ENCODE peak calls at places on chromosomes 16 and 17, in six cellular contexts. One of them, this sample, is unnamed.

GRCh38 chr17:65850486-65850885 is 289.0 kb upstream of the AXIN2 start:
- DNase-seq in sigmoid colon: no peak
- DNase-seq in transverse colon: no peak
- DNase-seq in tibial nerve: no peak
- DNase-seq in K562: no peak
- DNase-seq in ovary: no peak
- DNase-seq in this sample: no peak

GRCh38 chr17:4604111-4604644 is 19.8 kb downstream of the SMTNL2 start:
- DNase-seq in sigmoid colon: peak
- DNase-seq in transverse colon: no peak
- DNase-seq in tibial nerve: no peak
- DNase-seq in K562: no peak
- DNase-seq in ovary: peak
- DNase-seq in this sample: no peak

GRCh38 chr17:1438593-1439083 is 17.4 kb downstream of the CRK start:
- DNase-seq in sigmoid colon: no peak
- DNase-seq in transverse colon: no peak
- DNase-seq in tibial nerve: no peak
- DNase-seq in K562: no peak
- DNase-seq in ovary: no peak
- DNase-seq in this sample: peak

GRCh38 chr16:3431779-3432219 is 11.5 kb downstream of the ZNF597 start:
- DNase-seq in sigmoid colon: peak
- DNase-seq in transverse colon: peak
- DNase-seq in tibial nerve: peak
- DNase-seq in K562: peak
- DNase-seq in ovary: peak
- DNase-seq in this sample: peak

GRCh38 chr16:54928421-54929089 is 2.1 kb upstream of the IRX5 start:
- DNase-seq in sigmoid colon: no peak
- DNase-seq in transverse colon: no peak
- DNase-seq in tibial nerve: no peak
- DNase-seq in K562: peak
- DNase-seq in ovary: peak
- DNase-seq in this sample: peak

GRCh38 chr16:2752850-2753522 is 548 bp downstream of the SRRM2 start:
- DNase-seq in sigmoid colon: peak
- DNase-seq in transverse colon: peak
- DNase-seq in tibial nerve: peak
- DNase-seq in K562: peak
- DNase-seq in ovary: peak
- DNase-seq in this sample: peak

GRCh38 chr17:63550816-63551639 is 751 bp downstream of the DCAF7 start:
- DNase-seq in sigmoid colon: no peak
- DNase-seq in transverse colon: peak
- DNase-seq in tibial nerve: no peak
- DNase-seq in K562: peak
- DNase-seq in ovary: no peak
- DNase-seq in this sample: no peak

GRCh38 chr16:28609631-28610594 is at the start of gene SULT1A1:
- DNase-seq in sigmoid colon: peak
- DNase-seq in transverse colon: peak
- DNase-seq in tibial nerve: peak
- DNase-seq in K562: peak
- DNase-seq in ovary: no peak
- DNase-seq in this sample: peak

GRCh38 chr17:149897-150575 is 12.7 kb downstream of the SCGB1C2 start:
- DNase-seq in sigmoid colon: peak
- DNase-seq in transverse colon: no peak
- DNase-seq in tibial nerve: no peak
- DNase-seq in K562: peak
- DNase-seq in ovary: peak
- DNase-seq in this sample: peak

GRCh38 chr17:28326114-28326513 is 7.1 kb downstream of the TMEM97 start:
- DNase-seq in sigmoid colon: peak
- DNase-seq in transverse colon: peak
- DNase-seq in tibial nerve: no peak
- DNase-seq in K562: no peak
- DNase-seq in ovary: no peak
- DNase-seq in this sample: no peak

GRCh38 chr17:66848496-66848895 is 13.6 kb downstream of the CACNG5 start:
- DNase-seq in sigmoid colon: no peak
- DNase-seq in transverse colon: no peak
- DNase-seq in tibial nerve: no peak
- DNase-seq in K562: no peak
- DNase-seq in ovary: no peak
- DNase-seq in this sample: no peak

GRCh38 chr16:979859-980594 is 1.5 kb upstream of the SOX8 start:
- DNase-seq in sigmoid colon: no peak
- DNase-seq in transverse colon: no peak
- DNase-seq in tibial nerve: no peak
- DNase-seq in K562: no peak
- DNase-seq in ovary: no peak
- DNase-seq in this sample: no peak

GRCh38 chr17:62161405-62162148 is 96.5 kb upstream of the MED13 start:
- DNase-seq in sigmoid colon: no peak
- DNase-seq in transverse colon: no peak
- DNase-seq in tibial nerve: no peak
- DNase-seq in K562: no peak
- DNase-seq in ovary: no peak
- DNase-seq in this sample: no peak

GRCh38 chr17:76727745-76728456 is 1.3 kb downstream of the METTL23 start:
- DNase-seq in sigmoid colon: peak
- DNase-seq in transverse colon: peak
- DNase-seq in tibial nerve: no peak
- DNase-seq in K562: no peak
- DNase-seq in ovary: no peak
- DNase-seq in this sample: no peak

GRCh38 chr17:9381068-9381467 is 194.6 kb downstream of the STX8 start:
- DNase-seq in sigmoid colon: no peak
- DNase-seq in transverse colon: no peak
- DNase-seq in tibial nerve: no peak
- DNase-seq in K562: no peak
- DNase-seq in ovary: no peak
- DNase-seq in this sample: no peak

GRCh38 chr17:50935201-50936124 is 69.3 kb upstream of the TOB1 start:
- DNase-seq in sigmoid colon: peak
- DNase-seq in transverse colon: peak
- DNase-seq in tibial nerve: peak
- DNase-seq in K562: no peak
- DNase-seq in ovary: no peak
- DNase-seq in this sample: peak

GRCh38 chr16:1532771-1533170 is 695 bp upstream of the TMEM204 start:
- DNase-seq in sigmoid colon: no peak
- DNase-seq in transverse colon: no peak
- DNase-seq in tibial nerve: no peak
- DNase-seq in K562: no peak
- DNase-seq in ovary: no peak
- DNase-seq in this sample: peak

GRCh38 chr17:12180644-12181261 is 160.1 kb downstream of the MAP2K4 start:
- DNase-seq in sigmoid colon: no peak
- DNase-seq in transverse colon: peak
- DNase-seq in tibial nerve: peak
- DNase-seq in K562: peak
- DNase-seq in ovary: peak
- DNase-seq in this sample: no peak

GRCh38 chr17:57849874-57850754 is at the start of gene MRPS23:
- DNase-seq in sigmoid colon: peak
- DNase-seq in transverse colon: peak
- DNase-seq in tibial nerve: peak
- DNase-seq in K562: peak
- DNase-seq in ovary: peak
- DNase-seq in this sample: peak
- TF ChIP-seq EP300 in sigmoid colon: no peak
- TF ChIP-seq EP300 in transverse colon: no peak
- TF ChIP-seq EP300 in tibial nerve: peak
- TF ChIP-seq EP300 in K562: peak
- TF ChIP-seq EP300 in ovary: no peak
- TF ChIP-seq EP300 in this sample: no peak

DNA sequence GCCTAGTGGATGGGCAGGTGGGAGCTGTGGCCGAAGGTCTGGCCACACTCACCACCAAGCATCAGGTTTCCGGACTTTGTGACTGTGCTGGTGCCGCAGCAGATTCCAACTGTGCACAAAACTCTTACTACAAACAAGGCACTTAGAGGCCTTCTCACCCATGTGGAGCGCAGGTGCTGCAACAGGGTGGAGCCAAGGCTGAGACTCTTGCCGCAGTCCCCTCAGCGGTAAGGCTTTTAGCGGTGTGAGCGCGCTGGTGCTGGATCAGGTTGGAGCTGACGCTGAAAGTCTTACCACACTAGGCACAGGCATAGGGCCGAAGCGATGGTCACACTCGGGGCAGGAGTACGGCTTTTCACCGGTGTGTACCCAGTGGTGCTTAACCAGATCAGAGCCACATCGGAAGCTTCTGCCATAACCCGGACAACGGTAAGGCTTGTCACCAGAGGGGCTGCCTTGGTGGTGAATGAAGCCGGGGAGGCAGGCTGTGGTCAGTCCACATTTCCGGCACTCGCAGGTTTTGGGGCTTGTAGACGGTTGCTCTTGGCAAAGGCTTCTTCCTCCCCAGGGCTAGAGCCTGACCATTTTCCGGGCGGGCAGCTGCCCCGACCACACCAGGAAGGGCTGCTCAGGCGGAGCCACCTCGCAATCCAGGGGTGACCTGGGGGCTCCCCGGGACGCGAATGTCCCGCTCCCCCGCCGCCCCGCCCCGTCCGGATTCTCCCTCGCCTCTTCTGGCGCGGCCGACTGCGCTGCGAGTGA is 1.0 kb upstream of the ARMC5 start:
- DNase-seq in sigmoid colon: peak
- DNase-seq in transverse colon: peak
- DNase-seq in tibial nerve: no peak
- DNase-seq in K562: peak
- DNase-seq in ovary: peak
- DNase-seq in this sample: peak
- TF ChIP-seq EP300 in sigmoid colon: no peak
- TF ChIP-seq EP300 in transverse colon: no peak
- TF ChIP-seq EP300 in tibial nerve: no peak
- TF ChIP-seq EP300 in K562: no peak
- TF ChIP-seq EP300 in ovary: no peak
- TF ChIP-seq EP300 in this sample: no peak

GRCh38 chr16:86364653-86365380 is 145.5 kb upstream of the FOXF1 start:
- DNase-seq in sigmoid colon: peak
- DNase-seq in transverse colon: no peak
- DNase-seq in tibial nerve: no peak
- DNase-seq in K562: no peak
- DNase-seq in ovary: no peak
- DNase-seq in this sample: no peak

GRCh38 chr16:86363836-86364618 is 146.3 kb upstream of the FOXF1 start:
- DNase-seq in sigmoid colon: peak
- DNase-seq in transverse colon: peak
- DNase-seq in tibial nerve: no peak
- DNase-seq in K562: no peak
- DNase-seq in ovary: no peak
- DNase-seq in this sample: no peak

GRCh38 chr16:86365513-86366040 is 144.8 kb upstream of the FOXF1 start:
- DNase-seq in sigmoid colon: peak
- DNase-seq in transverse colon: no peak
- DNase-seq in tibial nerve: no peak
- DNase-seq in K562: no peak
- DNase-seq in ovary: no peak
- DNase-seq in this sample: no peak

GRCh38 chr16:86362155-86362849 is 148.0 kb upstream of the FOXF1 start:
- DNase-seq in sigmoid colon: no peak
- DNase-seq in transverse colon: no peak
- DNase-seq in tibial nerve: no peak
- DNase-seq in K562: no peak
- DNase-seq in ovary: no peak
- DNase-seq in this sample: no peak

DNA sequence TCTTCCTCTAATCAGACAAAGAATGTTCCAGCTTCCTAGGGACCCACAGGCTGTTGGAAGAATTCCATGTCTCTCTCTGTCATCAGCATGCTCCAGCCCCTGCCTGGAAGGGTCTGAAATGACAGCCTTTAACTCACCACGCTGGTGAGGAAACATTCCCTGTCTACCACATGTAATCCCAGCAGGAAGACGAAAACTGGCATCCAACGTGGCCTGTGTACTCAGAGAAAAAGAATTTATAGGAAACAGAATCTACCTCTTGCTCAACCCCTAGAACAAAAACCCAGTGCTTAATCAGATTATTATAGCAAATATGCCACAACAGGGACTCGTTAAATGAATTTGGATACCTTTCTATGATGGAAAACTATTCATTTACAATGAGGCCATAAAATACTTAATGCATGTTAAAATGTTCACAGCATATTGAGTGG is 147.3 kb upstream of the FOXF1 start:
- DNase-seq in sigmoid colon: peak
- DNase-seq in transverse colon: peak
- DNase-seq in tibial nerve: no peak
- DNase-seq in K562: no peak
- DNase-seq in ovary: no peak
- DNase-seq in this sample: no peak
- TF ChIP-seq EP300 in sigmoid colon: no peak
- TF ChIP-seq EP300 in transverse colon: peak
- TF ChIP-seq EP300 in tibial nerve: no peak
- TF ChIP-seq EP300 in K562: no peak
- TF ChIP-seq EP300 in ovary: no peak
- TF ChIP-seq EP300 in this sample: no peak

GRCh38 chr17:8154608-8155152 is 2.5 kb upstream of the PER1 start:
- DNase-seq in sigmoid colon: no peak
- DNase-seq in transverse colon: no peak
- DNase-seq in tibial nerve: no peak
- DNase-seq in K562: no peak
- DNase-seq in ovary: no peak
- DNase-seq in this sample: no peak

GRCh38 chr17:8153957-8154607 is 1.9 kb upstream of the PER1 start:
- DNase-seq in sigmoid colon: peak
- DNase-seq in transverse colon: peak
- DNase-seq in tibial nerve: peak
- DNase-seq in K562: peak
- DNase-seq in ovary: peak
- DNase-seq in this sample: peak

GRCh38 chr17:8158267-8159031 is 4.3 kb downstream of the VAMP2 start:
- DNase-seq in sigmoid colon: peak
- DNase-seq in transverse colon: peak
- DNase-seq in tibial nerve: peak
- DNase-seq in K562: peak
- DNase-seq in ovary: peak
- DNase-seq in this sample: peak

GRCh38 chr17:8155341-8156173 is 3.4 kb upstream of the PER1 start:
- DNase-seq in sigmoid colon: peak
- DNase-seq in transverse colon: no peak
- DNase-seq in tibial nerve: peak
- DNase-seq in K562: no peak
- DNase-seq in ovary: peak
- DNase-seq in this sample: no peak

GRCh38 chr17:8156174-8156992 is 4.2 kb upstream of the PER1 start:
- DNase-seq in sigmoid colon: peak
- DNase-seq in transverse colon: peak
- DNase-seq in tibial nerve: peak
- DNase-seq in K562: peak
- DNase-seq in ovary: peak
- DNase-seq in this sample: peak
- TF ChIP-seq EP300 in sigmoid colon: peak
- TF ChIP-seq EP300 in transverse colon: peak
- TF ChIP-seq EP300 in tibial nerve: peak
- TF ChIP-seq EP300 in K562: peak
- TF ChIP-seq EP300 in ovary: peak
- TF ChIP-seq EP300 in this sample: peak

This sample was measured in upper lobe of left lung.